ENCODE peak calls at places on chromosomes 6 and 20, in ten cellular contexts. Y, T, Q, U, H, W, J, O, V and I are unnamed samples. For H3K9me3, the result is how much of the 10 kb centered on the place peaks cover.

GRCh38 chr20:59787186-59787890 is 146.1 kb downstream of the SYCP2 start:
- DNase-seq in T (no peak), V (no peak), Q (no peak), J (no peak), U (no peak), Y (no peak), O (no peak), H (no peak), W (no peak), I (no peak)

GRCh38 chr6:87914637-87915395 is 132.8 kb upstream of the SPACA1 start:
- DNase-seq in Y (no peak), Q (no peak), T (no peak), J (peak), V (peak), H (no peak), U (no peak), O (no peak), W (no peak), I (peak)

GRCh38 chr20:1875762-1876161 is 19.4 kb upstream of the SIRPA start:
- DNase-seq in W (no peak), H (no peak), Y (no peak), V (no peak), Q (no peak), J (no peak), T (no peak), U (no peak), O (peak), I (no peak)

GRCh38 chr6:16731503-16732018 is 29.7 kb downstream of the ATXN1 start:
- DNase-seq in W (no peak), V (no peak), J (no peak), H (no peak), Y (no peak), O (no peak), Q (no peak), T (no peak), U (peak), I (no peak)

GRCh38 chr6:80480478-80481157 is 374.1 kb downstream of the BCKDHB start:
- DNase-seq in W (no peak), U (no peak), Y (no peak), T (no peak), O (no peak), H (no peak), Q (no peak), V (no peak), J (no peak), I (no peak)

GRCh38 chr6:113944701-113945100 is 26.2 kb downstream of the HDAC2 start:
- DNase-seq in U (no peak), H (no peak), Q (no peak), Y (no peak), V (no peak), W (no peak), O (no peak), T (no peak), J (no peak), I (no peak)

GRCh38 chr6:53984163-53984562 is 127.1 kb upstream of the MLIP start:
- DNase-seq in U (peak), J (no peak), V (no peak), T (no peak), H (no peak), Q (no peak), W (no peak), O (no peak), Y (peak), I (peak)

GRCh38 chr6:80769101-80769500 is 662.6 kb downstream of the BCKDHB start:
- DNase-seq in O (no peak), Q (no peak), J (no peak), T (no peak), Y (no peak), W (no peak), V (no peak), U (no peak), H (no peak), I (no peak)

GRCh38 chr20:31515072-31515774 is 981 bp downstream of the HM13 start:
- DNase-seq in H (no peak), Y (no peak), V (no peak), W (no peak), J (no peak), O (no peak), Q (no peak), T (no peak), U (no peak), I (no peak)

GRCh38 chr6:121732641-121733040 is 297.2 kb downstream of the GJA1 start:
- DNase-seq in Q (no peak), O (no peak), U (peak), T (no peak), W (no peak), H (no peak), Y (no peak), J (no peak), V (no peak), I (no peak)

GRCh38 chr6:149567194-149567586 is 1.0 kb downstream of the GINM1 start:
- DNase-seq in O (no peak), Y (no peak), W (no peak), U (no peak), T (no peak), V (peak), H (no peak), J (no peak), Q (no peak), I (no peak)

GRCh38 chr6:129390900-129391299 is 319.1 kb downstream of the ARHGAP18 start:
- DNase-seq in Q (no peak), V (no peak), H (no peak), W (no peak), Y (no peak), O (no peak), J (no peak), U (no peak), T (no peak), I (no peak)

GRCh38 chr6:161951139-161951538 is 677.3 kb upstream of the AGPAT4 start:
- DNase-seq in H (no peak), O (no peak), T (no peak), U (no peak), J (no peak), Q (no peak), W (no peak), V (no peak), Y (no peak), I (no peak)

GRCh38 chr20:13788167-13788834 is 3.5 kb downstream of the NDUFAF5 start:
- DNase-seq in U (peak), T (no peak), Q (no peak), J (peak), W (peak), H (peak), O (peak), V (peak), Y (peak), I (peak)

GRCh38 chr20:9627219-9627618 is 112.8 kb downstream of the LAMP5 start:
- DNase-seq in O (no peak), Y (no peak), H (no peak), W (no peak), Q (no peak), T (no peak), U (no peak), V (no peak), J (no peak), I (no peak)

GRCh38 chr20:36932476-36933426 is 18.8 kb downstream of the SAMHD1 start:
- DNase-seq in V (no peak), O (no peak), Q (no peak), W (no peak), Y (no peak), H (no peak), T (no peak), U (no peak), J (no peak), I (no peak)

GRCh38 chr6:134995536-134995935 is 45.6 kb upstream of the ALDH8A1 start:
- DNase-seq in Y (no peak), V (no peak), H (no peak), T (no peak), Q (no peak), O (no peak), U (peak), W (no peak), J (no peak), I (no peak)

GRCh38 chr6:99836471-99836870 is 157.6 kb downstream of the MCHR2 start:
- DNase-seq in J (no peak), T (no peak), U (no peak), Q (no peak), W (no peak), O (no peak), H (no peak), V (no peak), Y (no peak), I (no peak)

GRCh38 chr6:84738996-84739865 is 25.2 kb downstream of the TBX18 start:
- DNase-seq in Y (no peak), U (no peak), Q (no peak), J (no peak), H (no peak), W (no peak), O (no peak), V (no peak), T (no peak), I (no peak)

GRCh38 chr6:148235446-148235845 is 107.2 kb upstream of the SASH1 start:
- DNase-seq in V (no peak), Q (no peak), Y (no peak), U (no peak), O (no peak), T (no peak), J (no peak), H (no peak), W (no peak), I (no peak)

DNA sequence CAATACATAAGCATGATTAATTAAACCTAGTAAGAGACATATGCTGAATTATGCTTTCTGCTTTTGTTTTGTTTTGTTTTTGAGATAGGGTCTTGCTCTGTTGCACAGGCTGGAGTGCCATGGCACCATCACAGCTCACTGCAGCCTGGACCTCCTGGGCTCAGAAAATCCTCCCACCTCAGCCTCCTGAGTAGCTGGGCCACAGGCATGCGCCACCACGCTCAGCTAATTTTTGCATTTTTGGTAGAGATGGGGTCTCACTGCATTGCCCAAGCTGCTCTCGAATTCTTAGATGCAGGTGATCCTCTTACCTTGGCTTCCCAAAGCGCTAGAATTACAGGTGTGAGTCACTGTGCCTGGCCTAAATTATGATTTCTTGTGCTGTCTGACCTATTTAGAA is 3.8 kb downstream of the XPO5 start:
- DNase-seq in W (no peak), U (no peak), T (no peak), Q (no peak), V (no peak), J (no peak), O (no peak), H (no peak), Y (no peak), I (no peak)
- H3K27ac ChIP-seq in W (no peak), U (no peak), T (no peak), Q (no peak), V (no peak), J (no peak), O (no peak), H (no peak), Y (no peak), I (no peak)

DNA sequence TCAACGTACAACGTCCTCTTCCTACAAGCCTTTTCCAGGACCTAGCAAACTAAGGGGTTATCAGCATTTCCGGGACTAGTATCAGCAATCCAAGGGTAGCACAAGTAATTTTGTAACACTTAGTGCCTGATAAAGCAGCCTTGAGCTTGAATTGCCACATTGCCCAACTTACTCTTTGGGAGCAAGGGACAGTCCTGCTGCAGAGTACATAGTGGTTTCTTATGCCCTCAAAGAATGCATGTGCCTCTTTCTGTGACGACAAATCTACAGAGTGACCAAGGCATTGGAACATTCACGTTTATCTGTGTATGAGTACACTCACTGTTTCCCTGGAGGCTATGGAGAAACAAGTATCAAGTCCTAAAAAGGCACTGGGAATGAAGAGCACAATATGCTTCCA is 3.2 kb upstream of the ID4 start:
- DNase-seq in U (no peak), Q (no peak), O (no peak), H (no peak), Y (no peak), W (no peak), V (no peak), T (no peak), J (no peak), I (no peak)
- H3K9me3 ChIP-seq in U (under half), Q (under half), O (under half), H (under half), Y (under half), W (under half), V (under half), T (under half), J (under half), I (under half)

DNA sequence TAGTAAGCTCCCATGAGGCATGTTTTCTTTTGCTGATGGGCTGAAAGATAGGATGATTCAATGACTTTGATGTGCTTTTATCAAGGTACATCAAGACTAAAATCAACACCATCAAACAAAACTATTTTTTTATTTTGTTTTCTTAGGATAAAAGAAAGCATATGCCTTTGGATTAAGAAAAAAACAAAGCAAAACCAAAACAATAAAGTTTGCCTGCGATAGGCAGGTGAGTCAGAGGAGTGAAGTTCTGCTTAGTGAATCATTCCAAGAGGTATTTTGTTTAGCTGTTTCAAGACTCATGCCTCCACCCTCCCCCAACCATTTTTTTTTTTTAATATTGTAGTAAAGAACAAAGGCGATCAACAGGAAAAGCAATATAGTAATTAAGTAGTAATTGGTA is 482.6 kb upstream of the MANEA start:
- DNase-seq in O (no peak), U (peak), J (no peak), Y (no peak), V (no peak), W (no peak), H (no peak), Q (no peak), T (no peak), I (no peak)
- H3K4me3 ChIP-seq in O (no peak), U (no peak), J (no peak), Y (no peak), V (no peak), W (no peak), H (no peak), Q (no peak), T (no peak), I (no peak)

GRCh38 chr6:118163609-118164008 is 256.5 kb downstream of the SLC35F1 start:
- DNase-seq in Y (no peak), W (no peak), T (no peak), H (no peak), O (no peak), Q (no peak), V (no peak), J (no peak), U (no peak), I (no peak)

GRCh38 chr6:118171852-118172251 is 264.8 kb downstream of the SLC35F1 start:
- DNase-seq in J (no peak), Y (no peak), Q (no peak), W (no peak), T (no peak), O (no peak), V (no peak), H (no peak), U (no peak), I (no peak)

GRCh38 chr6:118174071-118174470 is 267.0 kb downstream of the SLC35F1 start:
- DNase-seq in H (no peak), Q (no peak), V (no peak), Y (no peak), T (no peak), O (no peak), U (no peak), J (no peak), W (no peak), I (no peak)

GRCh38 chr6:118165500-118165899 is 258.4 kb downstream of the SLC35F1 start:
- DNase-seq in Y (no peak), H (no peak), O (no peak), W (no peak), T (no peak), Q (no peak), U (no peak), J (no peak), V (no peak), I (no peak)

GRCh38 chr6:118168421-118168820 is 261.4 kb downstream of the SLC35F1 start:
- DNase-seq in T (no peak), O (no peak), J (no peak), Y (no peak), U (no peak), W (no peak), H (no peak), Q (no peak), V (no peak), I (no peak)
- H3K27ac ChIP-seq in T (no peak), O (no peak), J (no peak), Y (no peak), U (no peak), W (no peak), H (no peak), Q (no peak), V (no peak), I (no peak)

GRCh38 chr6:22809380-22809779 is 240.0 kb downstream of the HDGFL1 start:
- DNase-seq in Y (no peak), H (no peak), Q (no peak), T (no peak), V (no peak), J (no peak), O (no peak), U (no peak), W (no peak), I (no peak)
- H3K9me3 ChIP-seq in Y (under half), H (under half), Q (under half), T (under half), V (under half), J (under half), O (under half), U (under half), W (under half), I (under half)

GRCh38 chr6:110476046-110476849 is at the start of gene SLC22A16:
- DNase-seq in Q (no peak), V (no peak), T (no peak), W (no peak), U (no peak), O (peak), Y (no peak), H (no peak), J (no peak), I (no peak)
- H3K4me3 ChIP-seq in Q (no peak), V (no peak), T (peak), W (no peak), U (peak), O (peak), Y (peak), H (peak), J (peak), I (no peak)

DNA sequence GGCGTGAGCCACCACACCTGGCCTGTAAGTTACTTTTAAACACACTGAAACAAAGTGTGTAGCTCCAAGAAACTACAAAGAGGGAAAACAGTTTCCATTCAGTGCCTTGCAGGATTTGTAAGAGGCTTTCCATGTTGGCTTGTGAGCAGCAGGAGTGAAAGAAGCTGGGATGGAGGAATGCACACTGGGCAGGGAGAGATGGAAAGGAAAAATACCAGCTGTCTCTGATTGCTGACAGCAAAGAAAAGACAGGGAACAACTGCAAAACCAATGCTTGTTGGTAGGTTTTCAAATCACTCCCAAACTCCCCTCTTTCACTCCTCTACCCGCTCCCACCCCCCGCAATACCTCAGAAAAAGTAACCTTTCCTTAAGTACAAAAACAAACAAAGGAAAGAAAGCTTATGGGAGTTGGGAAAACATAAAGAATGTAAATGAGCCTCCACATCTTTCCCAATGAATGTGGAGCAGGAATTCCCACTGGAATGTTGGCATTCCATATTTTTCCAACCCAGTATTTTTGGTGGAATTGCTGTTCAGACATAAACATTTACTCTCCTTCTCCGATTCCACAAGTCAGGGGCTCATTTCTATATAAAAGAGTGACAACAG is 166.1 kb downstream of the THBS2 start:
- DNase-seq in Q (no peak), O (no peak), U (no peak), V (no peak), Y (no peak), T (no peak), J (no peak), W (no peak), H (no peak), I (peak)
- H3K27ac ChIP-seq in Q (no peak), O (no peak), U (no peak), V (no peak), Y (no peak), T (peak), J (no peak), W (no peak), H (no peak), I (peak)

DNA sequence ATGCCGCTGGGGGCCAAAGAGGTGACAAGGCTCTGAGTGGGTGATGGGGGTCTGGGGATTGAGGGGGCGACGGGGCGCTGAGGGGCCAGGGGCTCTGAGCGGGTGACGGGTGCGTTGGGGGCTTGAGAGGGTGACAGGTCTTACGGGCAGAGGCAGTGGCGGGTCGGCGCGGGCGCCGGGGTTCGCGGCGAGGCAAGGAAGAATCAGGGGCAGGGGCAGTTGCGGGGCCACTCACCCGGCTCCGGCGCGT is 146 bp downstream of the ZNFX1 start:
- DNase-seq in U (no peak), Q (no peak), T (no peak), Y (no peak), J (no peak), O (no peak), W (no peak), V (no peak), H (no peak), I (no peak)
- H3K9me3 ChIP-seq in U (under half), Q (under half), T (under half), Y (under half), J (under half), O (under half), W (under half), V (under half), H (under half), I (under half)